ENCODE peak calls at places on chromosomes 16 and 17, in ten cellular contexts. One of them, this sample, is unnamed.

GRCh38 chr16:11144122-11144521 is 111.9 kb downstream of the SOCS1 start:
- DNase-seq in left ventricle myocardium inferior: no peak
- DNase-seq in WERI-Rb-1: no peak
- DNase-seq in cardiac muscle cell: no peak
- DNase-seq in AG10803: no peak
- DNase-seq in esophagus squamous epithelium: no peak
- DNase-seq in osteocyte: no peak
- DNase-seq in AG09309: no peak
- DNase-seq in kidney: no peak
- DNase-seq in bronchial epithelial cell: no peak
- DNase-seq in this sample: peak

GRCh38 chr17:7982666-7983065 is 19.7 kb upstream of the GUCY2D start:
- DNase-seq in left ventricle myocardium inferior: no peak
- DNase-seq in WERI-Rb-1: peak
- DNase-seq in cardiac muscle cell: peak
- DNase-seq in AG10803: peak
- DNase-seq in esophagus squamous epithelium: no peak
- DNase-seq in osteocyte: no peak
- DNase-seq in AG09309: no peak
- DNase-seq in kidney: no peak
- DNase-seq in bronchial epithelial cell: peak
- DNase-seq in this sample: no peak

GRCh38 chr16:68564367-68564985 is 25.4 kb downstream of the ZFP90 start:
- DNase-seq in left ventricle myocardium inferior: no peak
- DNase-seq in WERI-Rb-1: no peak
- DNase-seq in cardiac muscle cell: peak
- DNase-seq in AG10803: peak
- DNase-seq in esophagus squamous epithelium: no peak
- DNase-seq in osteocyte: no peak
- DNase-seq in AG09309: no peak
- DNase-seq in kidney: no peak
- DNase-seq in bronchial epithelial cell: no peak
- DNase-seq in this sample: no peak

GRCh38 chr17:8057691-8058114 is 18.8 kb downstream of the ALOX15B start:
- DNase-seq in left ventricle myocardium inferior: no peak
- DNase-seq in WERI-Rb-1: peak
- DNase-seq in cardiac muscle cell: peak
- DNase-seq in AG10803: peak
- DNase-seq in esophagus squamous epithelium: no peak
- DNase-seq in osteocyte: no peak
- DNase-seq in AG09309: peak
- DNase-seq in kidney: peak
- DNase-seq in bronchial epithelial cell: peak
- DNase-seq in this sample: no peak

GRCh38 chr16:57260294-57260929 is 15.4 kb downstream of the ARL2BP start:
- DNase-seq in left ventricle myocardium inferior: no peak
- DNase-seq in WERI-Rb-1: no peak
- DNase-seq in cardiac muscle cell: no peak
- DNase-seq in AG10803: peak
- DNase-seq in esophagus squamous epithelium: no peak
- DNase-seq in osteocyte: no peak
- DNase-seq in AG09309: no peak
- DNase-seq in kidney: peak
- DNase-seq in bronchial epithelial cell: peak
- DNase-seq in this sample: peak

GRCh38 chr17:80861892-80862291 is 129.7 kb upstream of the CHMP6 start:
- DNase-seq in left ventricle myocardium inferior: no peak
- DNase-seq in WERI-Rb-1: peak
- DNase-seq in cardiac muscle cell: peak
- DNase-seq in AG10803: peak
- DNase-seq in esophagus squamous epithelium: no peak
- DNase-seq in osteocyte: no peak
- DNase-seq in AG09309: no peak
- DNase-seq in kidney: no peak
- DNase-seq in bronchial epithelial cell: peak
- DNase-seq in this sample: peak

GRCh38 chr16:24991349-24991748 is 23.8 kb downstream of the ARHGAP17 start:
- DNase-seq in left ventricle myocardium inferior: no peak
- DNase-seq in WERI-Rb-1: no peak
- DNase-seq in cardiac muscle cell: no peak
- DNase-seq in AG10803: no peak
- DNase-seq in esophagus squamous epithelium: no peak
- DNase-seq in osteocyte: no peak
- DNase-seq in AG09309: no peak
- DNase-seq in kidney: no peak
- DNase-seq in bronchial epithelial cell: no peak
- DNase-seq in this sample: no peak

GRCh38 chr16:27291722-27292240 is 22.0 kb upstream of the IL4R start:
- DNase-seq in left ventricle myocardium inferior: no peak
- DNase-seq in WERI-Rb-1: no peak
- DNase-seq in cardiac muscle cell: no peak
- DNase-seq in AG10803: no peak
- DNase-seq in esophagus squamous epithelium: no peak
- DNase-seq in osteocyte: no peak
- DNase-seq in AG09309: no peak
- DNase-seq in kidney: no peak
- DNase-seq in bronchial epithelial cell: no peak
- DNase-seq in this sample: no peak

GRCh38 chr16:27314161-27314723 is 468 bp downstream of the IL4R start:
- DNase-seq in left ventricle myocardium inferior: peak
- DNase-seq in WERI-Rb-1: peak
- DNase-seq in cardiac muscle cell: peak
- DNase-seq in AG10803: peak
- DNase-seq in esophagus squamous epithelium: no peak
- DNase-seq in osteocyte: no peak
- DNase-seq in AG09309: peak
- DNase-seq in kidney: peak
- DNase-seq in bronchial epithelial cell: peak
- DNase-seq in this sample: peak

GRCh38 chr17:45409659-45410076 is 23.0 kb downstream of the ARHGAP27 start:
- DNase-seq in left ventricle myocardium inferior: no peak
- DNase-seq in WERI-Rb-1: no peak
- DNase-seq in cardiac muscle cell: no peak
- DNase-seq in AG10803: no peak
- DNase-seq in esophagus squamous epithelium: no peak
- DNase-seq in osteocyte: no peak
- DNase-seq in AG09309: no peak
- DNase-seq in kidney: peak
- DNase-seq in bronchial epithelial cell: no peak
- DNase-seq in this sample: no peak

GRCh38 chr16:69561901-69562300 is 3.9 kb upstream of the NFAT5 start:
- DNase-seq in left ventricle myocardium inferior: no peak
- DNase-seq in WERI-Rb-1: no peak
- DNase-seq in cardiac muscle cell: no peak
- DNase-seq in AG10803: no peak
- DNase-seq in esophagus squamous epithelium: no peak
- DNase-seq in osteocyte: no peak
- DNase-seq in AG09309: no peak
- DNase-seq in kidney: no peak
- DNase-seq in bronchial epithelial cell: no peak
- DNase-seq in this sample: no peak

GRCh38 chr17:27622160-27622559 is 8.8 kb upstream of the LGALS9 start:
- DNase-seq in left ventricle myocardium inferior: no peak
- DNase-seq in WERI-Rb-1: no peak
- DNase-seq in cardiac muscle cell: no peak
- DNase-seq in AG10803: no peak
- DNase-seq in esophagus squamous epithelium: no peak
- DNase-seq in osteocyte: no peak
- DNase-seq in AG09309: no peak
- DNase-seq in kidney: peak
- DNase-seq in bronchial epithelial cell: no peak
- DNase-seq in this sample: no peak
- TF ChIP-seq CTCF in left ventricle myocardium inferior: no peak
- TF ChIP-seq CTCF in WERI-Rb-1: no peak
- TF ChIP-seq CTCF in cardiac muscle cell: no peak
- TF ChIP-seq CTCF in AG10803: no peak
- TF ChIP-seq CTCF in esophagus squamous epithelium: no peak
- TF ChIP-seq CTCF in osteocyte: no peak
- TF ChIP-seq CTCF in AG09309: no peak
- TF ChIP-seq CTCF in kidney: no peak
- TF ChIP-seq CTCF in bronchial epithelial cell: no peak
- TF ChIP-seq CTCF in this sample: no peak

DNA sequence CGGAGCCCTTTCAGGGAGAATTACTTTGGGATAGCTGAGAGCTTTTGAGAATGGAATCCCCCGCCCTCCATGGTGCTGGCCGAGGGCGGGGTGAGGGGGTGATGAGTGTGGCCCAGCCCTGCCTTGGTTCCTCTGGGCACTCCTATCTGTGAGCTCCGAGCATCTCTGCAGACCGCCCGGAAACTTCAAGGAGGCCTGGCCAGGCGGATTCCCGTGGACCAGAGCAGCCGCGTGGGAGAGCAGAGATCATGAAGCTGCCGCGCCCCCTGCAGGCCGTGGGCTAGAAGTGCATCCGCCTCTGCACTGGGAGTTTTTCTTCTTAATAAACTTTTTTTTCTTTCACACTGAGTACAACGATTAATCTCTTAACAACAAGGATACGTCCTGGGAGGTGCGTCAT is 392.9 kb upstream of the EEF2KMT start:
- DNase-seq in left ventricle myocardium inferior: no peak
- DNase-seq in WERI-Rb-1: peak
- DNase-seq in cardiac muscle cell: peak
- DNase-seq in AG10803: no peak
- DNase-seq in esophagus squamous epithelium: no peak
- DNase-seq in osteocyte: no peak
- DNase-seq in AG09309: no peak
- DNase-seq in kidney: no peak
- DNase-seq in bronchial epithelial cell: no peak
- DNase-seq in this sample: no peak
- TF ChIP-seq CTCF in left ventricle myocardium inferior: peak
- TF ChIP-seq CTCF in WERI-Rb-1: peak
- TF ChIP-seq CTCF in cardiac muscle cell: no peak
- TF ChIP-seq CTCF in AG10803: peak
- TF ChIP-seq CTCF in esophagus squamous epithelium: peak
- TF ChIP-seq CTCF in osteocyte: no peak
- TF ChIP-seq CTCF in AG09309: peak
- TF ChIP-seq CTCF in kidney: peak
- TF ChIP-seq CTCF in bronchial epithelial cell: no peak
- TF ChIP-seq CTCF in this sample: peak

DNA sequence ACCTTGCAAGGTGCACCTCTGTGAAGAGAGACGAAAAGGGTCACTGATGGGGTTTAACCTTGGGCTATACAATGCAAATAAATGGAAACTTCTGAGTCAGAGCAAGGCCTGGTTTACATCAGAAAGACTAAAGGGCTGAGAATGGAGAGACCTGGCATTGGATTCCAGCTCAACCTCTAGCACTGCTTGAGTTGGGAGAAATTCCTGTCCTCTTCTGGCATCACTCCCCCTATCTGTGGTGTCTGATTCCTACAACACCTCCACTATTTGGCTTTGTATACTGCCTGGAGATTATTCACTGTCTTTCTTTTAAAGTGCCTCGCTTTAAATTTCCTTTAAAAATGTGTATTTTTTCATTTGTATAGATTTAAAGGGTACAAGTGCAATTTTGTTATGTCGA is 68.8 kb downstream of the GPR139 start:
- DNase-seq in left ventricle myocardium inferior: no peak
- DNase-seq in WERI-Rb-1: no peak
- DNase-seq in cardiac muscle cell: no peak
- DNase-seq in AG10803: no peak
- DNase-seq in esophagus squamous epithelium: no peak
- DNase-seq in osteocyte: no peak
- DNase-seq in AG09309: no peak
- DNase-seq in kidney: no peak
- DNase-seq in bronchial epithelial cell: no peak
- DNase-seq in this sample: no peak
- TF ChIP-seq CTCF in left ventricle myocardium inferior: no peak
- TF ChIP-seq CTCF in WERI-Rb-1: peak
- TF ChIP-seq CTCF in cardiac muscle cell: no peak
- TF ChIP-seq CTCF in AG10803: no peak
- TF ChIP-seq CTCF in esophagus squamous epithelium: no peak
- TF ChIP-seq CTCF in osteocyte: no peak
- TF ChIP-seq CTCF in AG09309: no peak
- TF ChIP-seq CTCF in kidney: no peak
- TF ChIP-seq CTCF in bronchial epithelial cell: no peak
- TF ChIP-seq CTCF in this sample: no peak

GRCh38 chr17:41959336-41960095 is 7.1 kb upstream of the CNP start:
- DNase-seq in left ventricle myocardium inferior: no peak
- DNase-seq in WERI-Rb-1: peak
- DNase-seq in cardiac muscle cell: peak
- DNase-seq in AG10803: peak
- DNase-seq in esophagus squamous epithelium: no peak
- DNase-seq in osteocyte: no peak
- DNase-seq in AG09309: no peak
- DNase-seq in kidney: peak
- DNase-seq in bronchial epithelial cell: peak
- DNase-seq in this sample: no peak
- TF ChIP-seq CTCF in left ventricle myocardium inferior: peak
- TF ChIP-seq CTCF in WERI-Rb-1: peak
- TF ChIP-seq CTCF in cardiac muscle cell: peak
- TF ChIP-seq CTCF in AG10803: peak
- TF ChIP-seq CTCF in esophagus squamous epithelium: no peak
- TF ChIP-seq CTCF in osteocyte: peak
- TF ChIP-seq CTCF in AG09309: peak
- TF ChIP-seq CTCF in kidney: peak
- TF ChIP-seq CTCF in bronchial epithelial cell: peak
- TF ChIP-seq CTCF in this sample: peak

DNA sequence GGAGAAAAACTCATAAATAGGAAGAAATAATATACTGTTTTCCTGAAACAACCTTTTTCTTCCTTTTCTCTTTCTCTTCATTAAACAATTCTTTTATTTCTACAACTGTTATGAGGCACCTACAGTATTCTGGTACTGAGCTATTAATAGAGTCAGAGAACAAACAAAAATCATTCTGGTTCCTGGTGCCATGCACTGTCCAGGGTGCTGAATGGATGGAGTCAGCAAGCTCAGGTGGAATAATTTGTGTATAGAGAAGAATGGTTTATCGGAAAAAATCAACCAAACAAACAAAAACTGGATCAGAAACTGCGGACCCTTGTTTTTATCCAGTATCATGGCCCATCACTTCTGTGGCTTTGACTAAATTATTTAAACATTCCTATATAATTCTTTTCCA is 430.3 kb upstream of the GOT2 start:
- DNase-seq in left ventricle myocardium inferior: no peak
- DNase-seq in WERI-Rb-1: no peak
- DNase-seq in cardiac muscle cell: peak
- DNase-seq in AG10803: no peak
- DNase-seq in esophagus squamous epithelium: no peak
- DNase-seq in osteocyte: no peak
- DNase-seq in AG09309: no peak
- DNase-seq in kidney: no peak
- DNase-seq in bronchial epithelial cell: no peak
- DNase-seq in this sample: no peak
- TF ChIP-seq CTCF in left ventricle myocardium inferior: no peak
- TF ChIP-seq CTCF in WERI-Rb-1: no peak
- TF ChIP-seq CTCF in cardiac muscle cell: no peak
- TF ChIP-seq CTCF in AG10803: no peak
- TF ChIP-seq CTCF in esophagus squamous epithelium: no peak
- TF ChIP-seq CTCF in osteocyte: no peak
- TF ChIP-seq CTCF in AG09309: no peak
- TF ChIP-seq CTCF in kidney: no peak
- TF ChIP-seq CTCF in bronchial epithelial cell: no peak
- TF ChIP-seq CTCF in this sample: no peak

This sample was measured in chondrocyte.